ENCODE peak calls at places on chromosomes 3 and 15, in eight cellular contexts. K is NCI-H1092; P is cardiac fibroblast; H is MM.1S; Q is naive thymus-derived CD8-positive, alpha-beta T cell; I is RWPE1; E is stimulated activated CD4-positive, alpha-beta T cell treated with anti-CD3 and anti-CD28 coated beads, Interleukin-15, amount 100 ng/mL, for 24 hours; N is naive thymus-derived CD4-positive, alpha-beta T cell. X is an unnamed sample.

GRCh38 chr3:75242012-75242411 is 422.1 kb upstream of the FRG2C start:
- DNase-seq in K (no peak), P (no peak), H (peak; percentile 37), Q (no peak), I (no peak), E (no peak), N (no peak), X (no peak)

GRCh38 chr3:72821170-72821781 is 27.0 kb downstream of the SHQ1 start:
- DNase-seq in K (no peak), P (peak; percentile 43), H (no peak), Q (peak; percentile 2), I (no peak), E (no peak), N (no peak), X (peak; percentile 11)

GRCh38 chr3:23389089-23389488 is 186.0 kb downstream of the UBE2E2 start:
- DNase-seq in K (no peak), P (no peak), H (no peak), Q (no peak), I (no peak), E (no peak), N (no peak), X (no peak)

GRCh38 chr15:28977377-28978010 is 91.7 kb downstream of the APBA2 start:
- DNase-seq in K (no peak), P (peak; percentile 95), H (no peak), Q (no peak), I (peak; percentile 97), E (no peak), N (no peak), X (peak; percentile 91)

GRCh38 chr3:31102196-31102879 is 207.9 kb upstream of the GADL1 start:
- DNase-seq in K (no peak), P (no peak), H (no peak), Q (no peak), I (no peak), E (peak; percentile 42), N (peak; percentile 39), X (no peak)

GRCh38 chr3:100912571-100912970 is 80.7 kb downstream of the ABI3BP start:
- DNase-seq in K (no peak), P (no peak), H (no peak), Q (no peak), I (no peak), E (no peak), N (no peak), X (no peak)

GRCh38 chr3:16395229-16395628 is 118.3 kb downstream of the RFTN1 start:
- DNase-seq in K (no peak), P (no peak), H (no peak), Q (no peak), I (no peak), E (no peak), N (no peak), X (no peak)

GRCh38 chr3:30318110-30318509 is 288.3 kb upstream of the TGFBR2 start:
- DNase-seq in K (no peak), P (no peak), H (no peak), Q (no peak), I (no peak), E (no peak), N (no peak), X (no peak)

GRCh38 chr3:194267744-194268658 is 83.1 kb downstream of the CPN2 start:
- DNase-seq in K (no peak), P (peak; percentile 98), H (no peak), Q (no peak), I (no peak), E (no peak), N (no peak), X (no peak)

GRCh38 chr3:58824285-58824684 is 157.7 kb upstream of the FAM3D start:
- DNase-seq in K (peak; percentile 22), P (peak; percentile 65), H (no peak), Q (no peak), I (peak; percentile 32), E (peak; percentile 43), N (no peak), X (peak; percentile 64)

GRCh38 chr3:190831225-190831624 is 31.3 kb downstream of the GMNC start:
- DNase-seq in K (no peak), P (no peak), H (no peak), Q (no peak), I (no peak), E (no peak), N (no peak), X (no peak)

GRCh38 chr15:99447497-99448371 is 118.0 kb upstream of the MEF2A start:
- DNase-seq in K (no peak), P (peak; percentile 67), H (no peak), Q (peak; percentile 28), I (no peak), E (no peak), N (peak; percentile 21), X (no peak)

GRCh38 chr15:62578548-62578947 is 413.5 kb upstream of the C2CD4B start:
- DNase-seq in K (no peak), P (no peak), H (no peak), Q (no peak), I (no peak), E (no peak), N (no peak), X (no peak)

GRCh38 chr3:127406309-127407025 is 118.6 kb upstream of the PRR20G start:
- DNase-seq in K (no peak), P (no peak), H (peak; percentile 41), Q (no peak), I (peak; percentile 52), E (peak; percentile 45), N (peak; percentile 8), X (peak; percentile 12)

GRCh38 chr3:196620228-196620627 is 19.3 kb upstream of the NRROS start:
- DNase-seq in K (no peak), P (peak; percentile 26), H (no peak), Q (no peak), I (no peak), E (no peak), N (no peak), X (no peak)

GRCh38 chr15:88071141-88071540 is 185.4 kb downstream of the NTRK3 start:
- DNase-seq in K (no peak), P (no peak), H (no peak), Q (no peak), I (no peak), E (no peak), N (no peak), X (no peak)

GRCh38 chr15:63983071-63983711 is 63.1 kb downstream of the DAPK2 start:
- DNase-seq in K (no peak), P (no peak), H (no peak), Q (no peak), I (no peak), E (no peak), N (no peak), X (no peak)

GRCh38 chr15:86935841-86936240 is 856.2 kb downstream of the AGBL1 start:
- DNase-seq in K (no peak), P (no peak), H (no peak), Q (no peak), I (no peak), E (no peak), N (no peak), X (no peak)

GRCh38 chr3:161274691-161275298 is 53.7 kb downstream of the NMD3 start:
- DNase-seq in K (no peak), P (peak; percentile 68), H (peak; percentile 73), Q (peak; percentile 17), I (no peak), E (peak; percentile 54), N (peak; percentile 30), X (peak; percentile 55)

GRCh38 chr3:119338749-119339148 is 44.6 kb downstream of the ARHGAP31 start:
- DNase-seq in K (no peak), P (no peak), H (no peak), Q (no peak), I (no peak), E (no peak), N (no peak), X (no peak)

GRCh38 chr3:44966795-44967278 is 9.1 kb downstream of the ZDHHC3 start:
- DNase-seq in K (no peak), P (no peak), H (no peak), Q (no peak), I (peak; percentile 60), E (no peak), N (no peak), X (peak; percentile 99)

GRCh38 chr3:58874795-58875194 is 175.0 kb downstream of the CFAP20DC start:
- DNase-seq in K (no peak), P (no peak), H (no peak), Q (no peak), I (peak; percentile 77), E (peak; percentile 23), N (no peak), X (peak; percentile 98)

GRCh38 chr3:49500408-49501257 is 30.6 kb downstream of the DAG1 start:
- DNase-seq in K (no peak), P (peak; percentile 97), H (no peak), Q (no peak), I (peak; percentile 79), E (no peak), N (no peak), X (peak; percentile 95)

GRCh38 chr15:62618432-62618831 is 424.1 kb upstream of the TPM1 start:
- DNase-seq in K (no peak), P (peak; percentile 49), H (no peak), Q (no peak), I (peak; percentile 76), E (no peak), N (no peak), X (peak; percentile 88)

GRCh38 chr3:120438216-120438615 is 12.6 kb downstream of the FSTL1 start:
- DNase-seq in K (no peak), P (no peak), H (no peak), Q (no peak), I (no peak), E (no peak), N (no peak), X (no peak)

GRCh38 chr15:36109943-36110658 is 469.3 kb upstream of the CDIN1 start:
- DNase-seq in K (no peak), P (peak; percentile 44), H (no peak), Q (no peak), I (peak; percentile 15), E (no peak), N (no peak), X (peak; percentile 51)

GRCh38 chr3:31687020-31687802 is 154.5 kb downstream of the STT3B start:
- DNase-seq in K (no peak), P (no peak), H (no peak), Q (no peak), I (no peak), E (no peak), N (no peak), X (no peak)

GRCh38 chr3:20462723-20463122 is 276.7 kb upstream of the SGO1 start:
- DNase-seq in K (no peak), P (peak; percentile 17), H (no peak), Q (no peak), I (no peak), E (no peak), N (no peak), X (no peak)

GRCh38 chr3:186413615-186414415 is 51.8 kb upstream of the DGKG start:
- DNase-seq in K (peak; percentile 78), P (peak; percentile 29), H (peak; percentile 98), Q (no peak), I (no peak), E (peak; percentile 37), N (no peak), X (peak; percentile 32)

GRCh38 chr15:31459011-31459748 is 132.5 kb downstream of the KLF13 start:
- DNase-seq in K (no peak), P (no peak), H (peak; percentile 95), Q (no peak), I (no peak), E (peak; percentile 81), N (peak; percentile 64), X (peak; percentile 87)

GRCh38 chr3:71723452-71724170 is 1.6 kb downstream of the EIF4E3 start:
- DNase-seq in K (no peak), P (no peak), H (peak; percentile 94), Q (peak; percentile 57), I (no peak), E (peak; percentile 64), N (no peak), X (no peak)

GRCh38 chr3:51374456-51374855 is 10.6 kb upstream of the MANF start:
- DNase-seq in K (no peak), P (no peak), H (no peak), Q (no peak), I (no peak), E (no peak), N (no peak), X (no peak)

GRCh38 chr3:52912885-52913731 is 15.8 kb upstream of the STIMATE start:
- DNase-seq in K (no peak), P (no peak), H (no peak), Q (no peak), I (no peak), E (no peak), N (no peak), X (no peak)

GRCh38 chr15:68425428-68426060 is 6.4 kb downstream of the ITGA11 start:
- DNase-seq in K (no peak), P (no peak), H (no peak), Q (no peak), I (no peak), E (no peak), N (no peak), X (no peak)